ENCODE peak calls at places on chromosomes 5 and 9, in six cellular contexts. I is upper lobe of right lung, K is K562, X is GM23338, A is AG04450, G is spleen. D is an unnamed sample.

GRCh38 chr9:134502261-134503211 is 139.1 kb upstream of the COL5A1 start:
- DNase-seq in X (no peak), I (peak; percentile 68), A (peak; percentile 97), G (peak; percentile 56), K (peak; percentile 44), D (peak; percentile 90)

GRCh38 chr9:93585695-93586094 is 9.3 kb downstream of the PHF2 start:
- DNase-seq in G (no peak), A (no peak), X (no peak), I (no peak), K (no peak), D (no peak)

GRCh38 chr5:180253036-180253824 is 38.7 kb downstream of the MAPK9 start:
- DNase-seq in A (no peak), I (no peak), K (no peak), G (no peak), X (no peak), D (no peak)

GRCh38 chr5:167489202-167489601 is 802.2 kb upstream of the WWC1 start:
- DNase-seq in X (no peak), I (no peak), K (no peak), G (no peak), A (no peak), D (no peak)

GRCh38 chr5:66864240-66864884 is 268.2 kb downstream of the MAST4 start:
- DNase-seq in X (peak; percentile 59), K (no peak), G (no peak), I (no peak), A (no peak), D (no peak)

GRCh38 chr5:89723907-89724306 is 685.6 kb downstream of the CETN3 start:
- DNase-seq in X (no peak), G (no peak), I (no peak), K (no peak), A (no peak), D (no peak)

GRCh38 chr5:137300411-137301240 is 198.5 kb downstream of the SPOCK1 start:
- DNase-seq in A (no peak), I (no peak), K (no peak), G (no peak), X (no peak), D (no peak)

GRCh38 chr5:40736103-40736875 is 19.5 kb downstream of the TTC33 start:
- DNase-seq in A (no peak), X (peak; percentile 71), K (peak; percentile 62), G (no peak), I (no peak), D (no peak)

GRCh38 chr9:99176527-99177013 is 45.2 kb downstream of the ALG2 start:
- DNase-seq in I (no peak), K (no peak), G (no peak), A (no peak), X (no peak), D (no peak)

GRCh38 chr9:134658378-134658955 is 16.9 kb downstream of the COL5A1 start:
- DNase-seq in G (peak; percentile 62), I (peak; percentile 57), X (no peak), A (no peak), K (no peak), D (peak; percentile 58)

GRCh38 chr9:109549386-109549785 is 51.3 kb upstream of the PTPN3 start:
- DNase-seq in X (no peak), K (no peak), A (no peak), G (no peak), I (no peak), D (no peak)

GRCh38 chr5:172941067-172941516 is 18.1 kb upstream of the RPL26L1 start:
- DNase-seq in K (no peak), A (no peak), X (no peak), G (no peak), I (no peak), D (no peak)

GRCh38 chr9:138116521-138116920 is 238.9 kb downstream of the CACNA1B start:
- DNase-seq in K (no peak), X (no peak), A (no peak), G (no peak), I (peak; percentile 52), D (no peak)

GRCh38 chr5:25056846-25057245 is 412.1 kb upstream of the CDH10 start:
- DNase-seq in A (no peak), I (no peak), X (no peak), K (no peak), G (no peak), D (no peak)

GRCh38 chr5:93107141-93107540 is 473.9 kb downstream of the NR2F1-AS1 start:
- DNase-seq in A (no peak), I (no peak), G (no peak), K (no peak), X (no peak), D (no peak)

GRCh38 chr5:61620660-61621650 is 288.9 kb downstream of the ZSWIM6 start:
- DNase-seq in G (no peak), X (no peak), K (no peak), A (no peak), I (no peak), D (peak; percentile 85)

GRCh38 chr5:54090495-54091084 is 219.8 kb downstream of the ARL15 start:
- DNase-seq in K (peak; percentile 67), G (no peak), A (peak; percentile 51), X (peak; percentile 27), I (no peak), D (no peak)

GRCh38 chr9:133421615-133422542 is at the start of gene ADAMTS13:
- DNase-seq in X (peak; percentile 81), I (no peak), K (no peak), G (no peak), A (no peak), D (no peak)

GRCh38 chr9:91690540-91691249 is 259.3 kb downstream of the ROR2 start:
- DNase-seq in G (no peak), I (no peak), K (no peak), A (no peak), X (no peak), D (peak; percentile 75)

GRCh38 chr5:172770675-172771438 is at the start of gene DUSP1:
- DNase-seq in X (peak; percentile 97), K (peak; percentile 98), G (peak; percentile 100), I (peak; percentile 100), A (peak; percentile 96), D (peak; percentile 100)

GRCh38 chr9:91119147-91119546 is 242.6 kb downstream of the AUH start:
- DNase-seq in G (no peak), K (no peak), X (peak; percentile 9), I (no peak), A (no peak), D (no peak)

GRCh38 chr9:5430912-5431311 is 6.8 kb downstream of the PLGRKT start:
- DNase-seq in A (no peak), I (no peak), K (no peak), X (peak; percentile 30), G (no peak), D (no peak)

GRCh38 chr5:33662721-33663435 is 222.1 kb downstream of the TARS1 start:
- DNase-seq in I (no peak), A (no peak), K (no peak), G (no peak), X (no peak), D (no peak)

GRCh38 chr9:93156475-93157008 is 22.5 kb upstream of the NINJ1 start:
- DNase-seq in K (no peak), A (no peak), X (no peak), I (no peak), G (no peak), D (no peak)

GRCh38 chr9:108191065-108191464 is 664.7 kb downstream of the ACTL7B start:
- DNase-seq in K (no peak), G (no peak), I (no peak), A (no peak), X (no peak), D (no peak)

GRCh38 chr5:56328753-56329560 is 95.8 kb upstream of the ANKRD55 start:
- DNase-seq in X (peak; percentile 24), K (no peak), I (no peak), A (no peak), G (no peak), D (no peak)

GRCh38 chr9:77916410-77916819 is 115.2 kb downstream of the GNAQ start:
- DNase-seq in I (no peak), K (no peak), A (no peak), G (no peak), X (no peak), D (no peak)

DNA sequence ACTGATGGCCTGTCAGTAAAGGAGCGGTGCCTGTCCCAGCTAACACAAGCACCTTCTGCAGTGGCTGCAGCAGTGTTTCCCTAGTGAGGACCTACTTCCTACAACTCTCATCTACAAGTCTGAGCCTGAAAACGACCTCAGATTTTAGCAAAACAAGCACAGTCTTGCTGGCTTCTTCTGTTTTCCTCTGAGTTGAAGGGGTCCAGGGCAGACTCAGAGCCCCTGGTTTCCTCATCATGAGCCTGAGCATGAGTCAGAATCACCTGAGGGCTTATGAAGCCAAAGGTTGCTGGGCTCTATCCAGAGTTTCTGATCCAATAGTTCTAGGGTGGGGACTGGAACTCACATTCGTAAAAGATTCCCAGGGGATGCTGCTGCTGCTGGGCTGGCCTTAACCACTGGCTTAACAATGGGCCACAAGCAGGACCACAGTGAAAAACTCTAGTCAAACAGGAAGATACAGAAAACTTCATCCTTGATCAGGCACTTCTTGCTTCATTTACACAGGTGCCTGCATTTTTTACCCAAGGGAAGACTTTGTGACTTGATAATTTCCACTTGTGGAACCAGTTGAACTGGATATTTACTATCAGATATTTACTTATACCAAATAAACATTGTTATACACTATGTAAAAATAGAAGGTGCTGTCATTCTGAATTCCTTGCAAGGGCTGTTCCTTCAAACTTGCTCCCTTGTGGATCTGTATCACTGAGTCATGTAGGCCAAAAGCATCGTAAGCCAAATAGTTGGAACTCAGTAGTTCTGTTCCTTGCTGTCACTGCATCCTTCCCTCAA is 4.3 kb upstream of the ACER2 start:
- DNase-seq in K (no peak), A (no peak), X (no peak), I (no peak), G (no peak), D (no peak)
- H3K27ac ChIP-seq in K (no peak overlapping the region), A (no peak overlapping the region), X (no peak overlapping the region), I (no peak overlapping the region), G (no peak overlapping the region), D (no peak overlapping the region)

GRCh38 chr9:123929870-123930831 is at the start of gene DENND1A:
- DNase-seq in I (peak; percentile 93), X (peak; percentile 92), K (peak; percentile 97), A (peak; percentile 43), G (peak; percentile 98), D (peak; percentile 94)
- H3K27ac ChIP-seq in I (peak within 1 kb of the TSS; percentile 47), X (no peak within 1 kb of the TSS), K (peak within 1 kb of the TSS; percentile 66), A (peak within 1 kb of the TSS; percentile 11), G (peak within 1 kb of the TSS; percentile 90), D (peak within 1 kb of the TSS; percentile 73)

DNA sequence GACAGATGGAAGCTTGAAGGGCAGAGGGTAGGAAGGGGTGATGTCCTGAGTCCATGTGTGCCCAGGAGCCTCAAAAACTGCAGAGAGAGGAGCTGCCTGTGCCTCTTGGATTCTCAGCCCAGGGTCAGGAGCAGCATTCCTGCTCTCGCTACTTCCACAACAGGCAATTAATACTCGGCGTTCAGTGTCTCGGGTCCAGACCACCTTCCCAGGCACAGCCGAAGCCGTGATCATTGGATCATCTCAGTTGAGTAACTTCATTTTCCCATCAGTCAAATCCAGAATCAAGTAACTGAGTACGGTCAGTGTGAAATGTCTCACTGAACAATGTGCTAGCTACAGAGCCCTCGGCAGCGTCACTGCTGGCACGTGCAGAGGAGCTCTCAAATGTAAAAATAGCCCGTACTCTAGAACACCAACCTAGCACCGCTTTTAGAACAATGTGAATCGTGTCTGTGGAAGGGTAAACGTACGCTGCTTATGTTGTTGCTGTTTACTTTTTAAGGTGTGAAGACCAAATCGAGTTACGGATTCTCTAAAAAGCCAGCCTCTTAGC is 63.5 kb upstream of the IRX4 start:
- DNase-seq in K (no peak), A (no peak), I (peak; percentile 29), X (no peak), G (no peak), D (peak; percentile 33)
- H3K27ac ChIP-seq in K (no peak overlapping the region), A (no peak overlapping the region), I (no peak overlapping the region), X (no peak overlapping the region), G (no peak overlapping the region), D (no peak overlapping the region)

GRCh38 chr9:72362680-72363139 is 2.3 kb downstream of the ZFAND5 start:
- DNase-seq in A (no peak), K (peak; percentile 37), I (no peak), X (peak; percentile 18), G (peak; percentile 81), D (peak; percentile 88)
- H3K27ac ChIP-seq in A (peak overlapping the region; percentile 59), K (peak overlapping the region; percentile 92), I (peak overlapping the region; percentile 97), X (no peak overlapping the region), G (peak overlapping the region; percentile 100), D (peak overlapping the region; percentile 100)

D was measured in sigmoid colon.